ENCODE peak calls at places on chromosomes 5 and 9, in six cellular contexts. One of them, this sample, is unnamed.

GRCh38 chr9:109317311-109317978 is 3.4 kb downstream of the EPB41L4B start:
- DNase-seq in uterus: no peak
- DNase-seq in sigmoid colon: no peak
- DNase-seq in IMR-90: no peak
- DNase-seq in Peyer's patch: no peak
- DNase-seq in ovary: no peak
- DNase-seq in this sample: no peak

GRCh38 chr9:134434896-134435506 is 108.7 kb downstream of the RXRA start:
- DNase-seq in sigmoid colon: peak; percentile 99
- DNase-seq in IMR-90: peak; percentile 97
- DNase-seq in ovary: peak; percentile 98
- DNase-seq in Peyer's patch: peak; percentile 91
- DNase-seq in uterus: peak; percentile 97
- DNase-seq in this sample: no peak

GRCh38 chr5:65334077-65334476 is 147.6 kb downstream of the ADAMTS6 start:
- DNase-seq in sigmoid colon: no peak
- DNase-seq in IMR-90: no peak
- DNase-seq in Peyer's patch: no peak
- DNase-seq in uterus: no peak
- DNase-seq in ovary: no peak
- DNase-seq in this sample: no peak

GRCh38 chr9:111036068-111036789 is 2.0 kb downstream of the LPAR1 start:
- DNase-seq in sigmoid colon: peak; percentile 88
- DNase-seq in Peyer's patch: peak; percentile 80
- DNase-seq in uterus: peak; percentile 64
- DNase-seq in IMR-90: peak; percentile 68
- DNase-seq in ovary: peak; percentile 55
- DNase-seq in this sample: no peak

GRCh38 chr5:80408475-80408875 is 611 bp downstream of the ZFYVE16 start:
- DNase-seq in sigmoid colon: peak; percentile 85
- DNase-seq in Peyer's patch: peak; percentile 80
- DNase-seq in ovary: peak; percentile 62
- DNase-seq in uterus: no peak
- DNase-seq in IMR-90: peak; percentile 38
- DNase-seq in this sample: peak; percentile 81

GRCh38 chr5:133145436-133146143 is 93.8 kb downstream of the HSPA4 start:
- DNase-seq in uterus: no peak
- DNase-seq in IMR-90: no peak
- DNase-seq in ovary: no peak
- DNase-seq in Peyer's patch: no peak
- DNase-seq in sigmoid colon: no peak
- DNase-seq in this sample: no peak

GRCh38 chr9:121975801-121976277 is 117.3 kb downstream of the TTLL11 start:
- DNase-seq in Peyer's patch: no peak
- DNase-seq in IMR-90: peak; percentile 57
- DNase-seq in ovary: no peak
- DNase-seq in sigmoid colon: no peak
- DNase-seq in uterus: no peak
- DNase-seq in this sample: no peak

GRCh38 chr9:124680714-124681390 is 90.3 kb downstream of the NR6A1 start:
- DNase-seq in IMR-90: no peak
- DNase-seq in uterus: no peak
- DNase-seq in sigmoid colon: no peak
- DNase-seq in ovary: no peak
- DNase-seq in Peyer's patch: no peak
- DNase-seq in this sample: no peak

GRCh38 chr9:22244141-22245011 is 202.2 kb upstream of the DMRTA1 start:
- DNase-seq in Peyer's patch: no peak
- DNase-seq in ovary: peak; percentile 18
- DNase-seq in sigmoid colon: no peak
- DNase-seq in IMR-90: peak; percentile 63
- DNase-seq in uterus: no peak
- DNase-seq in this sample: no peak

GRCh38 chr5:145872486-145872885 is 328 bp downstream of the GRXCR2 start:
- DNase-seq in Peyer's patch: peak; percentile 72
- DNase-seq in sigmoid colon: no peak
- DNase-seq in uterus: no peak
- DNase-seq in IMR-90: no peak
- DNase-seq in ovary: no peak
- DNase-seq in this sample: no peak

GRCh38 chr5:143065185-143065584 is 295.0 kb downstream of the ARHGAP26 start:
- DNase-seq in uterus: no peak
- DNase-seq in sigmoid colon: no peak
- DNase-seq in Peyer's patch: no peak
- DNase-seq in IMR-90: peak; percentile 88
- DNase-seq in ovary: no peak
- DNase-seq in this sample: peak; percentile 22

GRCh38 chr5:172816887-172817418 is 17.1 kb upstream of the ERGIC1 start:
- DNase-seq in ovary: peak; percentile 60
- DNase-seq in sigmoid colon: no peak
- DNase-seq in IMR-90: peak; percentile 93
- DNase-seq in Peyer's patch: no peak
- DNase-seq in uterus: peak; percentile 57
- DNase-seq in this sample: no peak

GRCh38 chr5:29296548-29296947 is 1896.9 kb upstream of the CDH6 start:
- DNase-seq in ovary: no peak
- DNase-seq in IMR-90: no peak
- DNase-seq in uterus: no peak
- DNase-seq in sigmoid colon: peak; percentile 57
- DNase-seq in Peyer's patch: no peak
- DNase-seq in this sample: no peak

GRCh38 chr5:116754556-116754955 is 179.9 kb upstream of the SEMA6A start:
- DNase-seq in IMR-90: no peak
- DNase-seq in ovary: no peak
- DNase-seq in sigmoid colon: no peak
- DNase-seq in Peyer's patch: no peak
- DNase-seq in uterus: no peak
- DNase-seq in this sample: no peak

GRCh38 chr5:15772131-15772530 is 272.2 kb downstream of the FBXL7 start:
- DNase-seq in uterus: no peak
- DNase-seq in IMR-90: no peak
- DNase-seq in Peyer's patch: no peak
- DNase-seq in sigmoid colon: no peak
- DNase-seq in ovary: no peak
- DNase-seq in this sample: no peak

GRCh38 chr5:15774632-15775031 is 274.7 kb downstream of the FBXL7 start:
- DNase-seq in IMR-90: no peak
- DNase-seq in Peyer's patch: no peak
- DNase-seq in ovary: no peak
- DNase-seq in sigmoid colon: no peak
- DNase-seq in uterus: no peak
- DNase-seq in this sample: no peak

GRCh38 chr5:15763754-15764153 is 263.8 kb downstream of the FBXL7 start:
- DNase-seq in Peyer's patch: no peak
- DNase-seq in sigmoid colon: no peak
- DNase-seq in ovary: no peak
- DNase-seq in uterus: no peak
- DNase-seq in IMR-90: peak; percentile 51
- DNase-seq in this sample: no peak

GRCh38 chr5:15768936-15769335 is 269.0 kb downstream of the FBXL7 start:
- DNase-seq in IMR-90: no peak
- DNase-seq in ovary: no peak
- DNase-seq in uterus: no peak
- DNase-seq in sigmoid colon: no peak
- DNase-seq in Peyer's patch: no peak
- DNase-seq in this sample: no peak
- TF ChIP-seq CTCF in IMR-90: no peak
- TF ChIP-seq CTCF in ovary: no peak
- TF ChIP-seq CTCF in uterus: no peak
- TF ChIP-seq CTCF in sigmoid colon: no peak
- TF ChIP-seq CTCF in Peyer's patch: no peak
- TF ChIP-seq CTCF in this sample: no peak

DNA sequence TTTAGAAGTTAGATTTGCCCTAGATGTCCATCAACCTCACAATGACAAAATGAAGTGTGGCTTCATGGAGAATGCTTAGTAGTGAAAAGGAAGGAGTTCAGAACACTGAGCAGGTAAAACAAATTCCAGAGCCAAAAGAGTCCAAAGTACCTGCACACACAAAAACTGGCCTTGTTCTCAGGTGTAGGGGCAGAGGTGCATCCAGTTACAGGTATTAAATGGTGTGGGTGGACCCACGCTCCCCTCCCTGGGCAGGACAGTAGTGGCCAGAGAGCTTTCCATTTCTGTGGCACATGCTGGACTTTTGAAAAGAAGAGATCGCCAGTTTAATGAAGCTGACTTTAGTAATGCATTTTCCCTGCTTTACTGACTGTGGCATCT is 47.2 kb downstream of the SECISBP2 start:
- DNase-seq in sigmoid colon: peak; percentile 30
- DNase-seq in IMR-90: no peak
- DNase-seq in Peyer's patch: no peak
- DNase-seq in uterus: no peak
- DNase-seq in ovary: no peak
- DNase-seq in this sample: no peak
- TF ChIP-seq POLR2A in sigmoid colon: no peak
- TF ChIP-seq POLR2A in IMR-90: no peak
- TF ChIP-seq POLR2A in Peyer's patch: no peak
- TF ChIP-seq POLR2A in uterus: no peak
- TF ChIP-seq POLR2A in ovary: no peak
- TF ChIP-seq POLR2A in this sample: no peak

GRCh38 chr5:5886812-5887486 is 464.5 kb downstream of the ICE1 start:
- DNase-seq in sigmoid colon: no peak
- DNase-seq in uterus: no peak
- DNase-seq in Peyer's patch: peak; percentile 57
- DNase-seq in ovary: no peak
- DNase-seq in IMR-90: no peak
- DNase-seq in this sample: peak; percentile 8
- TF ChIP-seq CTCF in sigmoid colon: peak; percentile 5
- TF ChIP-seq CTCF in uterus: no peak
- TF ChIP-seq CTCF in Peyer's patch: no peak
- TF ChIP-seq CTCF in ovary: no peak
- TF ChIP-seq CTCF in IMR-90: no peak
- TF ChIP-seq CTCF in this sample: no peak

DNA sequence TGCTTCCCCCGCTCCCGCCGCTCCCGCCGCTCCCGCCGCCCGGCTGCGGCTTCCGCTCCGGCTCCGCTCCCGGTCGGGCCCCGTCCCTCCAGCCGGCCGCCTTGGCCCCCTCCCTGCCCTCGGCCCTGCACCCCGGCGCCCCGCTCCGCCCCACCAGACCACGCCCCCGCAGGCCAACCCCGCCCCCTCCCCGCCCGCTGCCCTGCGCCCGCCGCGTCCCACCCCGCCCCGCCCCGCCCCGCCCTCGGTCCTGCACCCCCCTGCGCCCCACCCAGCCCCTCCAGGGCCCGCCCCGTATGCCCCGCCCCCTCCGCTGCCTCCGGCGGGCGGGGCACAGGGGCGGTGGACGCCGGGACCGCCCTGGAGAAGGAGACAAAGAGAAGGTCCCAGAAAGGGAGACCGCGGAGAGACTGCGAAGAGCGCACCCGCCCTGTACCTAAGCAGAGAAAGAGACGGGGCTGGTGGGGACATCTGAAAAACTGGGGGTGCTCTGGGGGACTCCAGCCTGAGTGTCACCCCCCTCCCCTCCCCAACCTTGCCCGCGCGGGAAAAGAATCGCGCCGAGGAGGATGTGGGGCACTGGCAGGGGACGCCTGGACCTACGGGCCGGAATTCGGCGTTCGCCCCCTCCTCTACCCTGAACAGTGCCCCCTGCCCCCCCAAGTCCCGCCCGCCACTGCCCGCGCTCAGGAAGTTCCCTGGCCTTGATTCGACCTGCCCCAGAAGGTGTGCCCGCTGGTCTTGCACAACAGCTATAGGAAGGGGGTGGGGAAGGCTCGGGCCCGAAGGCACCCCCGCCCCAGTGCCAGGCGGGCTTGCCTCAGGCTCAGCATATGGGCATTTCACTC is 42.9 kb upstream of the STXBP1 start:
- DNase-seq in IMR-90: peak; percentile 72
- DNase-seq in ovary: peak; percentile 79
- DNase-seq in sigmoid colon: peak; percentile 92
- DNase-seq in Peyer's patch: peak; percentile 97
- DNase-seq in uterus: peak; percentile 81
- DNase-seq in this sample: peak; percentile 86
- TF ChIP-seq POLR2A in IMR-90: peak; percentile 78
- TF ChIP-seq POLR2A in ovary: no peak
- TF ChIP-seq POLR2A in sigmoid colon: peak; percentile 80
- TF ChIP-seq POLR2A in Peyer's patch: no peak
- TF ChIP-seq POLR2A in uterus: peak; percentile 73
- TF ChIP-seq POLR2A in this sample: peak; percentile 33

GRCh38 chr9:68795411-68795810 is 90.4 kb downstream of the PIP5K1B start:
- DNase-seq in uterus: no peak
- DNase-seq in sigmoid colon: no peak
- DNase-seq in Peyer's patch: no peak
- DNase-seq in IMR-90: no peak
- DNase-seq in ovary: no peak
- DNase-seq in this sample: no peak
- TF ChIP-seq CTCF in uterus: no peak
- TF ChIP-seq CTCF in sigmoid colon: no peak
- TF ChIP-seq CTCF in Peyer's patch: no peak
- TF ChIP-seq CTCF in IMR-90: no peak
- TF ChIP-seq CTCF in ovary: no peak
- TF ChIP-seq CTCF in this sample: no peak

GRCh38 chr5:14266171-14266570 is 123.0 kb downstream of the TRIO start:
- DNase-seq in uterus: no peak
- DNase-seq in IMR-90: no peak
- DNase-seq in Peyer's patch: no peak
- DNase-seq in ovary: no peak
- DNase-seq in sigmoid colon: no peak
- DNase-seq in this sample: no peak

GRCh38 chr5:14263700-14264099 is 120.6 kb downstream of the TRIO start:
- DNase-seq in Peyer's patch: no peak
- DNase-seq in IMR-90: no peak
- DNase-seq in ovary: no peak
- DNase-seq in uterus: no peak
- DNase-seq in sigmoid colon: no peak
- DNase-seq in this sample: no peak

GRCh38 chr5:14265574-14265973 is 122.4 kb downstream of the TRIO start:
- DNase-seq in uterus: no peak
- DNase-seq in Peyer's patch: no peak
- DNase-seq in IMR-90: peak; percentile 95
- DNase-seq in sigmoid colon: no peak
- DNase-seq in ovary: no peak
- DNase-seq in this sample: no peak

GRCh38 chr5:14266686-14267085 is 123.5 kb downstream of the TRIO start:
- DNase-seq in IMR-90: no peak
- DNase-seq in Peyer's patch: no peak
- DNase-seq in uterus: no peak
- DNase-seq in sigmoid colon: no peak
- DNase-seq in ovary: no peak
- DNase-seq in this sample: peak; percentile 14

GRCh38 chr5:14264605-14265316 is 121.6 kb downstream of the TRIO start:
- DNase-seq in ovary: peak; percentile 93
- DNase-seq in Peyer's patch: peak; percentile 93
- DNase-seq in sigmoid colon: peak; percentile 97
- DNase-seq in IMR-90: peak; percentile 94
- DNase-seq in uterus: peak; percentile 93
- DNase-seq in this sample: peak; percentile 86
- TF ChIP-seq POLR2A in ovary: peak; percentile 50
- TF ChIP-seq POLR2A in Peyer's patch: no peak
- TF ChIP-seq POLR2A in sigmoid colon: no peak
- TF ChIP-seq POLR2A in IMR-90: peak; percentile 65
- TF ChIP-seq POLR2A in uterus: peak; percentile 78
- TF ChIP-seq POLR2A in this sample: no peak

This sample was measured in NB4.